ENCODE peak calls at places on chromosomes 4 and X, in six cellular contexts. One of them, this sample, is unnamed.

GRCh38 chrX:115560211-115560977 is 580 bp upstream of the PLS3 start:
- DNase-seq in right lobe of liver: no peak
- DNase-seq in upper lobe of left lung: no peak
- DNase-seq in IMR-90: peak; percentile 75
- DNase-seq in NB4: no peak
- DNase-seq in stomach: no peak
- DNase-seq in this sample: no peak

GRCh38 chr4:107814758-107815552 is 9.8 kb upstream of the SGMS2 start:
- DNase-seq in upper lobe of left lung: no peak
- DNase-seq in NB4: no peak
- DNase-seq in right lobe of liver: no peak
- DNase-seq in IMR-90: no peak
- DNase-seq in stomach: no peak
- DNase-seq in this sample: no peak

GRCh38 chr4:752196-752861 is 46.7 kb downstream of the PCGF3 start:
- DNase-seq in upper lobe of left lung: peak; percentile 75
- DNase-seq in stomach: no peak
- DNase-seq in right lobe of liver: no peak
- DNase-seq in NB4: no peak
- DNase-seq in IMR-90: peak; percentile 19
- DNase-seq in this sample: no peak

GRCh38 chrX:70508296-70508911 is 63.8 kb downstream of the DLG3 start:
- DNase-seq in stomach: no peak
- DNase-seq in NB4: no peak
- DNase-seq in right lobe of liver: no peak
- DNase-seq in upper lobe of left lung: no peak
- DNase-seq in IMR-90: peak; percentile 8
- DNase-seq in this sample: no peak

GRCh38 chr4:65656008-65656407 is 14.3 kb downstream of the EPHA5 start:
- DNase-seq in NB4: no peak
- DNase-seq in right lobe of liver: no peak
- DNase-seq in upper lobe of left lung: no peak
- DNase-seq in stomach: no peak
- DNase-seq in IMR-90: no peak
- DNase-seq in this sample: no peak

GRCh38 chr4:159504634-159505033 is 401.8 kb downstream of the RAPGEF2 start:
- DNase-seq in IMR-90: no peak
- DNase-seq in right lobe of liver: peak; percentile 86
- DNase-seq in stomach: no peak
- DNase-seq in upper lobe of left lung: no peak
- DNase-seq in NB4: no peak
- DNase-seq in this sample: no peak

GRCh38 chr4:175253184-175253902 is 335.2 kb downstream of the ADAM29 start:
- DNase-seq in NB4: peak; percentile 15
- DNase-seq in upper lobe of left lung: peak; percentile 27
- DNase-seq in stomach: no peak
- DNase-seq in IMR-90: no peak
- DNase-seq in right lobe of liver: no peak
- DNase-seq in this sample: peak; percentile 67

GRCh38 chr4:97104006-97104405 is 1039.3 kb downstream of the STPG2 start:
- DNase-seq in NB4: no peak
- DNase-seq in upper lobe of left lung: no peak
- DNase-seq in IMR-90: no peak
- DNase-seq in right lobe of liver: no peak
- DNase-seq in stomach: no peak
- DNase-seq in this sample: no peak

GRCh38 chr4:84501721-84502267 is 2.7 kb upstream of the NKX6-1 start:
- DNase-seq in NB4: no peak
- DNase-seq in upper lobe of left lung: peak; percentile 60
- DNase-seq in IMR-90: no peak
- DNase-seq in stomach: no peak
- DNase-seq in right lobe of liver: no peak
- DNase-seq in this sample: no peak

GRCh38 chr4:166366012-166366411 is 493.0 kb downstream of the TLL1 start:
- DNase-seq in NB4: no peak
- DNase-seq in stomach: no peak
- DNase-seq in IMR-90: no peak
- DNase-seq in right lobe of liver: no peak
- DNase-seq in upper lobe of left lung: no peak
- DNase-seq in this sample: no peak

GRCh38 chr4:104408893-104409292 is 85.8 kb downstream of the CXXC4 start:
- DNase-seq in upper lobe of left lung: no peak
- DNase-seq in IMR-90: no peak
- DNase-seq in right lobe of liver: no peak
- DNase-seq in stomach: no peak
- DNase-seq in NB4: no peak
- DNase-seq in this sample: no peak

GRCh38 chr4:7610841-7611240 is 176.1 kb upstream of the PSAPL1 start:
- DNase-seq in IMR-90: no peak
- DNase-seq in upper lobe of left lung: no peak
- DNase-seq in stomach: no peak
- DNase-seq in right lobe of liver: no peak
- DNase-seq in NB4: no peak
- DNase-seq in this sample: no peak

DNA sequence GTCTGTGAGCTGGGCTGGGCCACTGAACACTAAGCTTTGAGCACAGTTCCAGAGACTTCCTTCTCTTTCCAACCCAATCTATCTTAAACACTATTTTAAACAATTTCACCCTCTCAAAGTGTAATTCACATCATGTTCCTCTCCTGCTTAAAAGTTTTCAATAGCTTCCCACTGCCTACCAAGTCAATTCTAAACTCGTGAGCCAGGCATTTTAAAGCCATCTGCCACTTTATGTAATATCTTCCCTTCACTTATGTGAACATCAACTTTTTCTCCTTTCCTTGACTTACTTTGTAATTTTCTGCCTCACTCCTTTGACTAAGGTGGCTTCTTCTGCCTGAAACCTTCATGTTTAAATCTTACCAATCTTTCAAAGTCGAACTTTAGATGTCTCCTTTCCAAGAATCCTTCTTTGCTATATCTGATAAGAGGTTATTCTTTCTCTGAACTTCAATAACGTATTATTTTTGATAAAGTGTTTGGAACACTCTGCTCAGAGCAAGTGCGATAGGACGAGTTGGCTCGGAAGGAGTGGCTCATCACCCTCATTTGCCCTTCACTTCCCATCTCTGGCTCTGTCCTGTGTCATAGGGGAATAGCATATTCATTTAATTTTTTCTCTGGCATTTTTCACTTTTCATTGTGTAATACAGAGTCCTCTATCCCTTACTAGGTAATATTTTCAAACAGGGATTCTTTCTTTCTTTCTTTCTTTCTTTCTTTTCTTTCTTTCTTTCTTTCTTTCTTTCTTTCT is 13.0 kb upstream of the SPARCL1 start:
- DNase-seq in NB4: no peak
- DNase-seq in IMR-90: no peak
- DNase-seq in stomach: no peak
- DNase-seq in right lobe of liver: no peak
- DNase-seq in upper lobe of left lung: no peak
- DNase-seq in this sample: no peak
- H3K4me3 ChIP-seq in NB4: no peak overlapping the region
- H3K4me3 ChIP-seq in IMR-90: no peak overlapping the region
- H3K4me3 ChIP-seq in stomach: no peak overlapping the region
- H3K4me3 ChIP-seq in right lobe of liver: no peak overlapping the region
- H3K4me3 ChIP-seq in upper lobe of left lung: no peak overlapping the region
- H3K4me3 ChIP-seq in this sample: no peak overlapping the region

DNA sequence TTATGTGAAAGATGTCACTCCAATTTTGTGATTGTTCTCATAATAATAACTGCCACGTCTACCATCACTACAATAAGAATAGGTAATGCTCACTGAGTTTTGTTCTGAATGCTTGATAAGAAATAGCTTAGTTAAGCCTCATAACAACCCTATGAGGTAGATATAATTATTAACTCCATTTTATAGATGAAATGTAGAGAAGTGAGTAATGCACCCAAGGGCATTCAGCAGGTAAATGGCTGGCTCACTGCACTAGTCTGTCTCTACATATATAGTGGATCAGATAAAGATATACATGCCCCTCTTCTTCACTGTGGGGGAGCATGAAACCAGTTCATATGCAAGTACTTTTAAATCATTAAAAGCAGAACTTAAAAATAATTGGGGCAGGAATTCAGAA is 65.8 kb upstream of the SLC4A4 start:
- DNase-seq in IMR-90: no peak
- DNase-seq in stomach: no peak
- DNase-seq in NB4: no peak
- DNase-seq in upper lobe of left lung: no peak
- DNase-seq in right lobe of liver: no peak
- DNase-seq in this sample: no peak
- TF ChIP-seq POLR2A in IMR-90: no peak
- TF ChIP-seq POLR2A in stomach: no peak
- TF ChIP-seq POLR2A in NB4: no peak
- TF ChIP-seq POLR2A in upper lobe of left lung: no peak
- TF ChIP-seq POLR2A in right lobe of liver: no peak
- TF ChIP-seq POLR2A in this sample: no peak

GRCh38 chrX:121579016-121579760 is 531.8 kb downstream of the GLUD2 start:
- DNase-seq in NB4: peak; percentile 44
- DNase-seq in upper lobe of left lung: no peak
- DNase-seq in IMR-90: no peak
- DNase-seq in stomach: no peak
- DNase-seq in right lobe of liver: peak; percentile 41
- DNase-seq in this sample: no peak
- TF ChIP-seq CTCF in NB4: peak; percentile 22
- TF ChIP-seq CTCF in upper lobe of left lung: no peak
- TF ChIP-seq CTCF in IMR-90: no peak
- TF ChIP-seq CTCF in stomach: no peak
- TF ChIP-seq CTCF in right lobe of liver: peak; percentile 46
- TF ChIP-seq CTCF in this sample: no peak

DNA sequence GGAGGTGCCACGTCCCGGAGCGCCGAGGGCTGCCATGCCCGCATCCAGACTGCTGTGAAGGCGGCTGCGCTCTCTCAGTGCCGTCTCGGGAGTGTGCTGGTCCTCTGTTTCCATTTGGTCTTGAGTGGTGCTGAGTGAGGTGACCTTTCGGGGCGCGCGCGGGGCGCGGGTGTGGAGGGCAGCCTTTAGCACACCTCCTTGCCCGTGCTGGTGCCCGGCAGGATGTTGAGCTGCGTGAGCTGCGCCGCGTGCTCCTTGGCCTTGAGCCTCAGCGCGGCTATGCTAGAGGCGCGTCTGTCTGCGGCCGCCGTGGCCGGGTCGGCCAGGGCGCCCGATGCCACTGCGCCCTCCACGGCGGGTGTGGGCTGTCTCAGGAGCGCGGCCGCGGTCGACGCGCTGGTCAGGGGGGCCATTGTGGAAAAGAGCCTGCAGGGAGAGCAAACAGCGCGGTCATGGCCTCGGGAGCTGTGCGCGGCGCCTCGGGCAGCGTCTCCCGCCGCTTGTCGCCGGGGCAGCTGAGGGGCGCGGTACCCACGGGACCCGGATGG is 11.2 kb downstream of the ARX start:
- DNase-seq in IMR-90: no peak
- DNase-seq in stomach: no peak
- DNase-seq in NB4: no peak
- DNase-seq in right lobe of liver: no peak
- DNase-seq in upper lobe of left lung: peak; percentile 63
- DNase-seq in this sample: no peak
- H3K4me3 ChIP-seq in IMR-90: peak overlapping the region; percentile 14
- H3K4me3 ChIP-seq in stomach: no peak overlapping the region
- H3K4me3 ChIP-seq in NB4: no peak overlapping the region
- H3K4me3 ChIP-seq in right lobe of liver: no peak overlapping the region
- H3K4me3 ChIP-seq in upper lobe of left lung: peak overlapping the region; percentile 12
- H3K4me3 ChIP-seq in this sample: no peak overlapping the region

DNA sequence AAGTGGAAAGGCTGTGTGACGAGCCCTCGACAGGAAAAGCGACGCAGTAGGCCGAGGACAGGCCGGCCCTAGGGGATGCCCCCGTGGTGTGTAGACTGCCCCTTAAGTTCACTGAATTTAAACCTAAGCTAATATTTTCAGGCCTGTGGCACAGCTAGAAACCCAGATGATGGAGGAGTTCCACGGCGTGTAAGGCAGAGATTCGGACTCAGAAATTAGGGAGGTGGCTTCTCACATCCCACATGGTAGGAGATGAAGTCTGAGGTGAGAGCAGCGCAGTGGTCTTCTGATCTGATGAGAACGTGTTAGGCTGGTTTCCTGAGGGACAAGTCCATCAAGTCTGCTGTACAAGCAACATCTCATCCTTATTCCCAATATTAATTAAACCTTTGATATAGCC is 7.8 kb downstream of the LRP2BP start:
- DNase-seq in NB4: no peak
- DNase-seq in right lobe of liver: no peak
- DNase-seq in stomach: no peak
- DNase-seq in upper lobe of left lung: no peak
- DNase-seq in IMR-90: no peak
- DNase-seq in this sample: no peak
- TF ChIP-seq POLR2A in NB4: no peak
- TF ChIP-seq POLR2A in right lobe of liver: no peak
- TF ChIP-seq POLR2A in stomach: no peak
- TF ChIP-seq POLR2A in upper lobe of left lung: no peak
- TF ChIP-seq POLR2A in IMR-90: no peak
- TF ChIP-seq POLR2A in this sample: no peak

GRCh38 chrX:3545901-3546300 is 167.5 kb downstream of the PRKX start:
- DNase-seq in IMR-90: no peak
- DNase-seq in right lobe of liver: no peak
- DNase-seq in stomach: no peak
- DNase-seq in NB4: no peak
- DNase-seq in upper lobe of left lung: no peak
- DNase-seq in this sample: peak; percentile 14

GRCh38 chrX:3549442-3549875 is 164.0 kb downstream of the PRKX start:
- DNase-seq in IMR-90: peak; percentile 48
- DNase-seq in NB4: peak; percentile 75
- DNase-seq in upper lobe of left lung: no peak
- DNase-seq in right lobe of liver: no peak
- DNase-seq in stomach: no peak
- DNase-seq in this sample: no peak

GRCh38 chrX:3550871-3551270 is 162.6 kb downstream of the PRKX start:
- DNase-seq in NB4: peak; percentile 3
- DNase-seq in stomach: no peak
- DNase-seq in IMR-90: no peak
- DNase-seq in upper lobe of left lung: no peak
- DNase-seq in right lobe of liver: no peak
- DNase-seq in this sample: no peak

GRCh38 chrX:3550160-3550765 is 163.2 kb downstream of the PRKX start:
- DNase-seq in stomach: no peak
- DNase-seq in NB4: peak; percentile 62
- DNase-seq in IMR-90: no peak
- DNase-seq in upper lobe of left lung: no peak
- DNase-seq in right lobe of liver: no peak
- DNase-seq in this sample: no peak

GRCh38 chrX:3548743-3549441 is 164.6 kb downstream of the PRKX start:
- DNase-seq in right lobe of liver: no peak
- DNase-seq in NB4: peak; percentile 64
- DNase-seq in stomach: no peak
- DNase-seq in IMR-90: peak; percentile 79
- DNase-seq in upper lobe of left lung: no peak
- DNase-seq in this sample: no peak
- TF ChIP-seq CTCF in right lobe of liver: peak; percentile 13
- TF ChIP-seq CTCF in NB4: no peak
- TF ChIP-seq CTCF in stomach: no peak
- TF ChIP-seq CTCF in IMR-90: peak; percentile 58
- TF ChIP-seq CTCF in upper lobe of left lung: no peak
- TF ChIP-seq CTCF in this sample: no peak

DNA sequence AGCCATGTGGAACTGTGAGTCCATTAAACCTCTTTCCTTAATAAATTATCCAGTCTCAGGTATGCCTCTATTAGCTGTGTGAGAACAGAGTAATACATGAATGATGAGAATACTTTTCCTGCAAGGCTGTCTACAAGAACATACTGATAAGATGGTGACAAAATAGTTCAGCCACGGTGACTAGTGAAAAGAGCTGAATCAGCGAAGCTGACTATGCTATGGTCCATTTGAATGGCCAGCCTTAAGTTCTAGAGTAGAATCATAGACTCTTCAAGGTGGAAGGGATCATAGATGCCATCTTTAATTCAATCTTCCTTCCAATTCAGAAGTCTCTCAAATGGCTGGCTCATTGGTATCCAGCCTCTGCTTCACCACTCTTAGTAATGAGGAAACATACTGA is 163.3 kb downstream of the SPANXN1 start:
- DNase-seq in upper lobe of left lung: no peak
- DNase-seq in right lobe of liver: no peak
- DNase-seq in NB4: no peak
- DNase-seq in stomach: no peak
- DNase-seq in IMR-90: no peak
- DNase-seq in this sample: no peak
- H3K4me3 ChIP-seq in upper lobe of left lung: no peak overlapping the region
- H3K4me3 ChIP-seq in right lobe of liver: no peak overlapping the region
- H3K4me3 ChIP-seq in NB4: no peak overlapping the region
- H3K4me3 ChIP-seq in stomach: no peak overlapping the region
- H3K4me3 ChIP-seq in IMR-90: no peak overlapping the region
- H3K4me3 ChIP-seq in this sample: no peak overlapping the region